ENCODE peak calls at places on chromosomes 16 and 17, in eight cellular contexts. V is foreskin melanocyte, J is uterus, N is Calu3, M is M059J, D is DMS53, I is left cardiac atrium, R is mesendoderm. H is an unnamed sample.

GRCh38 chr17:44970136-44970737 is 2.1 kb upstream of the C1QL1 start:
- DNase-seq in V (no peak), J (peak; percentile 58), N (no peak), M (peak; percentile 68), D (no peak), I (peak; percentile 49), R (peak; percentile 49), H (peak; percentile 89)

GRCh38 chr16:57128787-57129389 is 36.5 kb downstream of the CPNE2 start:
- DNase-seq in V (no peak), J (no peak), N (no peak), M (no peak), D (no peak), I (no peak), R (no peak), H (no peak)

GRCh38 chr17:73835605-73836004 is 191.4 kb upstream of the SDK2 start:
- DNase-seq in V (no peak), J (no peak), N (no peak), M (no peak), D (no peak), I (no peak), R (no peak), H (no peak)

GRCh38 chr16:14353340-14353739 is 276.7 kb downstream of the PARN start:
- DNase-seq in V (no peak), J (no peak), N (no peak), M (no peak), D (no peak), I (no peak), R (peak; percentile 25), H (no peak)

GRCh38 chr17:38867179-38867994 is 2.5 kb upstream of the LASP1 start:
- DNase-seq in V (peak; percentile 50), J (peak; percentile 75), N (peak; percentile 96), M (peak; percentile 65), D (peak; percentile 82), I (peak; percentile 72), R (peak; percentile 94), H (peak; percentile 80)

GRCh38 chr16:47460301-47460754 is 535 bp downstream of the ITFG1 start:
- DNase-seq in V (peak; percentile 2), J (no peak), N (peak; percentile 4), M (peak; percentile 15), D (peak; percentile 62), I (no peak), R (peak; percentile 54), H (no peak)

GRCh38 chr17:72715906-72716572 is 376.4 kb downstream of the SLC39A11 start:
- DNase-seq in V (peak; percentile 94), J (no peak), N (peak; percentile 84), M (peak; percentile 98), D (peak; percentile 12), I (peak; percentile 23), R (peak; percentile 61), H (no peak)

GRCh38 chr17:79650861-79651260 is 40.0 kb upstream of the RBFOX3 start:
- DNase-seq in V (no peak), J (no peak), N (no peak), M (no peak), D (no peak), I (no peak), R (no peak), H (peak; percentile 56)

GRCh38 chr17:78719630-78720298 is 62.3 kb downstream of the CYTH1 start:
- DNase-seq in V (no peak), J (no peak), N (no peak), M (no peak), D (no peak), I (no peak), R (no peak), H (no peak)

GRCh38 chr17:67443931-67444597 is 67.0 kb downstream of the PITPNC1 start:
- DNase-seq in V (peak; percentile 56), J (peak; percentile 35), N (no peak), M (no peak), D (no peak), I (peak; percentile 40), R (no peak), H (peak; percentile 80)